ENCODE peak calls at places on chromosomes 13 and 19, in four cellular contexts. W, G, V and S are unnamed samples.

GRCh38 chr13:102913924-102914628 is 68.2 kb downstream of the ERCC5 start:
- DNase-seq in V (peak), G (no peak), W (peak), S (no peak)

GRCh38 chr13:50940509-50940908 is 30.9 kb downstream of the RNASEH2B start:
- DNase-seq in W (no peak), V (no peak), G (no peak), S (no peak)

GRCh38 chr13:28320209-28320608 is 174.7 kb downstream of the FLT1 start:
- DNase-seq in G (no peak), W (no peak), V (no peak), S (no peak)

GRCh38 chr19:13861392-13861713 is 15.6 kb upstream of the NANOS3 start:
- DNase-seq in V (no peak), G (no peak), W (no peak), S (no peak)

GRCh38 chr19:33390120-33390907 is 16.8 kb downstream of the CEBPG start:
- DNase-seq in G (peak), W (peak), V (no peak), S (no peak)

GRCh38 chr19:674282-675151 is 1.7 kb upstream of the FSTL3 start:
- DNase-seq in G (no peak), V (no peak), W (no peak), S (no peak)

GRCh38 chr13:74063533-74064100 is 70.6 kb downstream of the KLF12 start:
- DNase-seq in V (no peak), W (no peak), G (no peak), S (no peak)

GRCh38 chr13:18954254-18954653 is 227.4 kb downstream of the TUBA3C start:
- DNase-seq in G (no peak), V (no peak), W (no peak), S (no peak)

GRCh38 chr13:113415032-113415431 is 38.3 kb downstream of the ADPRHL1 start:
- DNase-seq in W (no peak), G (no peak), V (no peak), S (no peak)

GRCh38 chr13:75838366-75839017 is 202.4 kb downstream of the LMO7 start:
- DNase-seq in V (no peak), W (no peak), G (no peak), S (no peak)

GRCh38 chr19:27774827-27775226 is 1438.1 kb downstream of the UQCRFS1 start:
- DNase-seq in W (peak), G (no peak), V (no peak), S (no peak)

GRCh38 chr13:109642358-109642757 is 144.0 kb downstream of the IRS2 start:
- DNase-seq in G (no peak), W (no peak), V (no peak), S (no peak)

GRCh38 chr13:23488442-23488841 is 54.9 kb upstream of the SACS start:
- DNase-seq in G (no peak), V (no peak), W (no peak), S (no peak)

GRCh38 chr19:49103331-49104085 is 10.7 kb upstream of the LIN7B start:
- DNase-seq in W (no peak), G (no peak), V (no peak), S (no peak)

GRCh38 chr13:27549406-27549981 is 70.8 kb downstream of the LNX2 start:
- DNase-seq in W (no peak), G (no peak), V (peak), S (no peak)

GRCh38 chr19:28307460-28307859 is 905.5 kb downstream of the UQCRFS1 start:
- DNase-seq in W (peak), V (no peak), G (no peak), S (no peak)

GRCh38 chr13:44516771-44517170 is 59.4 kb downstream of the TSC22D1 start:
- DNase-seq in G (no peak), W (no peak), V (no peak), S (no peak)

GRCh38 chr19:35170359-35171061 is 16.0 kb downstream of the FXYD5 start:
- DNase-seq in W (peak), V (no peak), G (no peak), S (no peak)

GRCh38 chr13:65642301-65642700 is 1587.8 kb downstream of the PCDH9 start:
- DNase-seq in W (no peak), V (no peak), G (no peak), S (no peak)

GRCh38 chr19:1860821-1861598 is 2.4 kb downstream of the KLF16 start:
- DNase-seq in V (no peak), G (no peak), W (no peak), S (no peak)

GRCh38 chr13:99316657-99317244 is 9.6 kb upstream of the GPR183 start:
- DNase-seq in V (no peak), G (no peak), W (no peak), S (no peak)

GRCh38 chr13:32527151-32527550 is 11.4 kb downstream of the N4BP2L2 start:
- DNase-seq in G (no peak), W (no peak), V (no peak), S (no peak)

GRCh38 chr19:52638601-52639000 is 446 bp upstream of the ZNF83 start:
- DNase-seq in V (peak), G (no peak), W (peak), S (no peak)

GRCh38 chr19:43719918-43720317 is 4.0 kb downstream of the IRGC start:
- DNase-seq in V (no peak), W (no peak), G (no peak), S (no peak)

DNA sequence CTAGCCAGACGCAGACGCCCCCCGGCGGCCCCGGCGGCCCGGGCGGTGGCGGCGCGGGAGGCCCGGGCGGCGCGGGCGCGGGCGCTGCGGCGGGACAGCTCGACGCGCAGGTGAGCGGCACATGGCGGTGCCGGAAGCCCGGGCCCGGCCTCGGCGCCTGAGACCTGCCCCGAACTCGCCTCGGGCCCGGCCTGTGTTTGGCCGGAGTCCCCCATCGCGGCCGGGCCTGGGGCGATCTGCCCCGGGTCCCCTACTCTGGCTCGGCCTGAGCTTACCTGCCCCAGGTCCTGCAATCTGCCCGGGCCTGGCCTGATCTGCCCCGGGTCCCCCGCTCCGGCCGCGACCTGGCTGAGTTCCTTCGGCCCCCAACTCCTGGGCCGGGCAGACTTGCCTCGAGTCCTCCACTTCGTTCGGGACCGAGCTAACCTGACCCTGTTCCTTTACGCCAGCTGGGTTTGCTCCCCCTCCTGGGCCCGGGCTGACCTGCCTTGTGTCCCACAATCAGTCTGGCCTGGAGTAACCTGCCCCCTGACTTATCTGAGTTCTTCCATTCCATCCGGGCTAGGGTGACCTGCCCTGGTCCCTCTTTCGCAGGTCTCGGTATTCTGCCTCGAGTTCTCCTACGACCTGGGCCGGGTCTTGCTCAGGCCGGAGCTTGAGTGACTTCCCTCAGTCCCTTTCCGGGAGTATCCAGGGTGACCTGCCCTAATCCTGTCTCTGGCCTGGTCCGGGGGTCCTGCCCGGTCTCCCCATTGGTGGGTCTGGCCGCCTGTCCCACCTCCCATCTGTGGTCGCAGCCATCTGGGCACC is 777 bp downstream of the UPF1 start:
- DNase-seq in V (peak), W (peak), G (no peak), S (no peak)
- TF ChIP-seq CTCF in V (no peak), W (peak), G (no peak), S (peak)

GRCh38 chr19:45305007-45305406 is 17.7 kb downstream of the CKM start:
- DNase-seq in G (no peak), W (no peak), V (no peak), S (no peak)
- TF ChIP-seq CTCF in G (no peak), W (no peak), V (no peak), S (no peak)

GRCh38 chr19:7841751-7842660 is 12.0 kb downstream of the EVI5L start:
- DNase-seq in W (no peak), V (no peak), G (no peak), S (no peak)

GRCh38 chr19:7842661-7843294 is 12.8 kb downstream of the EVI5L start:
- DNase-seq in W (no peak), V (no peak), G (no peak), S (no peak)

GRCh38 chr19:7844951-7845350 is 14.9 kb downstream of the EVI5L start:
- DNase-seq in W (no peak), G (no peak), V (no peak), S (no peak)

GRCh38 chr19:7844405-7844804 is 14.4 kb downstream of the EVI5L start:
- DNase-seq in W (no peak), G (no peak), V (no peak), S (no peak)

DNA sequence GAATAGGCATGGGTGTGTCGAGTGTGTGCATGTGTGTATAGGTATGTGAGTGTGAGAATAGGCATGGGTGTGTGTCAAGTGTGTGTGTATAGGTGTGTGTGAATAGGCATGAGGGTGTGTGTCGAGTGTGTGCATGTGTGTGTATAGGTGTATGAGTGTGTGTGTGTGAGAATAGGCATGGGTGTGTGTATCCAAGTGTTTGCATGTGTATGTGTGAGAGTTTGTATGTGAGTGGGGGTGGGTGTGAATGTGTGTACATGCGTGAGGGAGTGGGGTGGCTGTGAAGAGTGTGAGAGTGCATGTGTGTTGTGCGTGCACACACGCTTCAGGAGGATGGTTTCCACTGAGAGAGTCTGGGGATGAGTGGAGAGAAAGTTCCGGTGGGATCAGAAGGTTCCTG is 13.5 kb downstream of the EVI5L start:
- DNase-seq in W (no peak), V (no peak), G (no peak), S (no peak)
- TF ChIP-seq CTCF in W (no peak), V (no peak), G (no peak), S (no peak)

DNA sequence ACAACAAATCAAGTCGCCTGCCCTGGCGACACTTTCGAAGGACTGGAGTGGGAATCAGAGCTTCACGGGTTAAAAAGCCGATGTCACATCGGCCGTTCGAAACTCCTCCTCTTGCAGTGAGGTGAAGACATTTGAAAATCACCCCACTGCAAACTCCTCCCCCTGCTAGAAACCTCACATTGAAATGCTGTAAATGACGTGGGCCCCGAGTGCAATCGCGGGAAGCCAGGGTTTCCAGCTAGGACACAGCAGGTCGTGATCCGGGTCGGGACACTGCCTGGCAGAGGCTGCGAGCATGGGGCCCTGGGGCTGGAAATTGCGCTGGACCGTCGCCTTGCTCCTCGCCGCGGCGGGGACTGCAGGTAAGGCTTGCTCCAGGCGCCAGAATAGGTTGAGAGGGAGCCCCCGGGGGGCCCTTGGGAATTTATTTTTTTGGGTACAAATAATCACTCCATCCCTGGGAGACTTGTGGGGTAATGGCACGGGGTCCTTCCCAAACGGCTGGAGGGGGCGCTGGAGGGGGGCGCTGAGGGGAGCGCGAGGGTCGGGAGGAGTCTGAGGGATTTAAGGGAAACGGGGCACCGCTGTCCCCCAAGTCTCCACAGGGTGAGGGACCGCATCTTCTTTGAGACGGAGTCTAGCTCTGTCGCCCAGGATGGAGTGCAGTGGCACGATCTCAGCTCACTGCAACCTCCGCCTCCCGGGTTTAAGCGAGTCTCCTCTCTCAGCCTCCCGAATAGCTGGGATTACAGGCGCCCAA is at the start of gene LDLR:
- DNase-seq in W (peak), G (peak), V (peak), S (no peak)
- TF ChIP-seq CTCF in W (no peak), G (peak), V (no peak), S (no peak)